ENCODE peak calls at places on chromosomes 11 and 22, in seven cellular contexts. W, T, I, G, E, N and K are unnamed samples.

GRCh38 chr11:99069831-99070444 is 49.2 kb downstream of the CNTN5 start:
- DNase-seq in W (peak), T (peak), I (no peak), G (no peak), E (no peak), N (no peak), K (no peak)

GRCh38 chr22:46789992-46790391 is 27.5 kb downstream of the TBC1D22A start:
- DNase-seq in W (no peak), T (no peak), I (no peak), G (no peak), E (no peak), N (no peak), K (no peak)

GRCh38 chr11:27213232-27213660 is 149.8 kb downstream of the CCDC34 start:
- DNase-seq in W (peak), T (peak), I (no peak), G (peak), E (no peak), N (no peak), K (peak)

GRCh38 chr11:124863137-124863825 is 2.0 kb upstream of the ROBO3 start:
- DNase-seq in W (peak), T (no peak), I (no peak), G (peak), E (no peak), N (no peak), K (peak)

GRCh38 chr11:35649984-35650383 is 12.6 kb upstream of the TRIM44 start:
- DNase-seq in W (peak), T (peak), I (no peak), G (peak), E (no peak), N (no peak), K (peak)

GRCh38 chr11:75471134-75471943 is 38.3 kb upstream of the KLHL35 start:
- DNase-seq in W (no peak), T (no peak), I (no peak), G (no peak), E (no peak), N (no peak), K (no peak)

GRCh38 chr11:60992842-60993409 is 21.4 kb downstream of the CD6 start:
- DNase-seq in W (no peak), T (no peak), I (no peak), G (no peak), E (no peak), N (no peak), K (no peak)

GRCh38 chr22:42564699-42565098 is 10.9 kb downstream of the SERHL2 start:
- DNase-seq in W (no peak), T (no peak), I (no peak), G (no peak), E (no peak), N (no peak), K (no peak)

GRCh38 chr11:38867338-38867737 is 2269.3 kb upstream of the RAG2 start:
- DNase-seq in W (no peak), T (no peak), I (no peak), G (no peak), E (no peak), N (no peak), K (no peak)

GRCh38 chr11:124875943-124876817 is 10.9 kb downstream of the ROBO3 start:
- DNase-seq in W (peak), T (peak), I (peak), G (peak), E (peak), N (peak), K (peak)

GRCh38 chr11:77104727-77105126 is 2.1 kb downstream of the OMP start:
- DNase-seq in W (no peak), T (no peak), I (no peak), G (no peak), E (no peak), N (no peak), K (peak)

GRCh38 chr22:45580703-45581381 is 78.2 kb downstream of the FBLN1 start:
- DNase-seq in W (no peak), T (no peak), I (no peak), G (no peak), E (no peak), N (no peak), K (no peak)

GRCh38 chr11:68840661-68841653 is 759 bp downstream of the CPT1A start:
- DNase-seq in W (peak), T (no peak), I (peak), G (peak), E (no peak), N (peak), K (peak)

GRCh38 chr11:125999234-125999880 is 53.5 kb downstream of the VSIG10L2 start:
- DNase-seq in W (no peak), T (no peak), I (no peak), G (peak), E (no peak), N (peak), K (peak)

GRCh38 chr11:2885676-2886081 is at the start of gene CDKN1C:
- DNase-seq in W (peak), T (no peak), I (peak), G (peak), E (peak), N (peak), K (peak)

GRCh38 chr11:59573216-59573615 is 42.4 kb downstream of the OSBP start:
- DNase-seq in W (peak), T (peak), I (no peak), G (peak), E (no peak), N (no peak), K (peak)

GRCh38 chr11:112113539-112114457 is 27.1 kb downstream of the SDHD start:
- DNase-seq in W (peak), T (peak), I (no peak), G (peak), E (no peak), N (no peak), K (peak)

GRCh38 chr11:24286238-24286637 is 210.6 kb upstream of the LUZP2 start:
- DNase-seq in W (no peak), T (no peak), I (no peak), G (no peak), E (no peak), N (no peak), K (no peak)

GRCh38 chr11:5689551-5689983 is at the start of gene TRIM22:
- DNase-seq in W (no peak), T (peak), I (peak), G (peak), E (peak), N (peak), K (peak)

GRCh38 chr11:62604460-62605130 is 2.9 kb upstream of the MTA2 start:
- DNase-seq in W (no peak), T (no peak), I (no peak), G (no peak), E (no peak), N (no peak), K (no peak)

GRCh38 chr22:49106136-49106930 is 721.3 kb downstream of the BRD1 start:
- DNase-seq in W (no peak), T (no peak), I (no peak), G (no peak), E (no peak), N (no peak), K (no peak)

GRCh38 chr11:32309541-32310217 is 125.7 kb downstream of the WT1 start:
- DNase-seq in W (peak), T (peak), I (no peak), G (no peak), E (no peak), N (no peak), K (peak)
- H3K4me3 ChIP-seq in W (no peak), T (no peak), I (no peak), G (no peak), E (no peak), N (no peak), K (no peak)

DNA sequence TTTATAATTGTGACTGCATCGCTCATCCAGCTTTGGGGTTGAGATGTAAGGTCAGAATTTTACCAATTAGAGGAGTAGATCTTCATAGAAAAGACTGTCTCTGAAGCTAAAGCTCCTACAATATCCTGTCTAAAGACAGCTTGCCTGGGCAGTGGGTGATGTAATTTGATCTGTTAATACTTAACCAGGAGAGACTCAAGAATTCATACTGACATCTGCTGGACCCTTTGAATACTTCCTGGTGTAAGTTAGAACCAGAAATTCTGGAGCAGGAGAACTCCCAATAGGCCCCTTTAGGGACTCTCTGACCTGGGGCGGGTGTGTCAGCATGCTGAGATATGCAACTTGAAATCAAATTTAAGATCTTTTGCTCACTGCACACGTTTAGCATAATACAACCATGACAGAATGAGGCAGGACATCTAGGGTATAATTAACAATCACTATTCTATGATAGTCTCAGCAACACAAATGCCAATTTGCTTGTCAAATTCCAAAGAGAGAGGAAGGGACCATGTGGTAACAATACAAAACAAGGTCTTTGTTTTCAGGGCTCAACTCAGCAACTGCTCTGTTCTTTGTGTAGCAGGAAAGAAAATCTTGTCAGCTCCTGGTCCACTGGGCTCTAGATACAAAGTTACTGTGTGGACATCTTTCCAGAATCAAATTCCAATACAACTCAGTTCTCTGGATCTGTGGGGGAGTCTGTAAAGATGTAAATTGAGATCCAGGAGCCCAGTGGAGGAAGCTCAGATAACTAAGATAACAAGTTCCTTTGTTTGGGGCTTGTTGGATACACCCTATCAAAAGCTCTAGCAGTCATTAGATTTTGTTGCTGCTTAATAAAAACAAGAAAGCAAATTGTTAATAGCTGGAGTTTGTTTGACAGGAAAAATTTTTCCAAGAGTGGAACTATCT is 144.0 kb downstream of the INSC start:
- DNase-seq in W (peak), T (peak), I (no peak), G (peak), E (no peak), N (no peak), K (peak)
- TF ChIP-seq CTCF in W (peak), T (no peak), I (no peak), G (peak), E (no peak), N (no peak), K (peak)

GRCh38 chr22:20654343-20655208 is 119.3 kb upstream of the SERPIND1 start:
- DNase-seq in W (no peak), T (no peak), I (no peak), G (no peak), E (no peak), N (no peak), K (no peak)

GRCh38 chr22:20652582-20652981 is 121.3 kb upstream of the SERPIND1 start:
- DNase-seq in W (no peak), T (no peak), I (no peak), G (no peak), E (no peak), N (no peak), K (no peak)

GRCh38 chr22:20653012-20653794 is 120.7 kb upstream of the SERPIND1 start:
- DNase-seq in W (no peak), T (no peak), I (no peak), G (no peak), E (no peak), N (no peak), K (no peak)

GRCh38 chr22:20652130-20652529 is 121.8 kb upstream of the SERPIND1 start:
- DNase-seq in W (no peak), T (no peak), I (no peak), G (no peak), E (no peak), N (no peak), K (no peak)

GRCh38 chr22:20653795-20654342 is 120.0 kb upstream of the SERPIND1 start:
- DNase-seq in W (no peak), T (no peak), I (no peak), G (no peak), E (no peak), N (no peak), K (no peak)
- H3K4me3 ChIP-seq in W (no peak), T (no peak), I (no peak), G (no peak), E (no peak), N (no peak), K (no peak)

GRCh38 chr11:72426758-72427157 is 7.6 kb downstream of the CLPB start:
- DNase-seq in W (no peak), T (no peak), I (no peak), G (no peak), E (no peak), N (no peak), K (no peak)

GRCh38 chr11:72422414-72422813 is 11.9 kb downstream of the CLPB start:
- DNase-seq in W (no peak), T (no peak), I (no peak), G (no peak), E (no peak), N (no peak), K (peak)

GRCh38 chr11:72423840-72424239 is 10.5 kb downstream of the CLPB start:
- DNase-seq in W (no peak), T (no peak), I (no peak), G (no peak), E (no peak), N (no peak), K (no peak)

GRCh38 chr11:72426054-72426757 is 8.1 kb downstream of the CLPB start:
- DNase-seq in W (no peak), T (no peak), I (no peak), G (no peak), E (no peak), N (no peak), K (no peak)

DNA sequence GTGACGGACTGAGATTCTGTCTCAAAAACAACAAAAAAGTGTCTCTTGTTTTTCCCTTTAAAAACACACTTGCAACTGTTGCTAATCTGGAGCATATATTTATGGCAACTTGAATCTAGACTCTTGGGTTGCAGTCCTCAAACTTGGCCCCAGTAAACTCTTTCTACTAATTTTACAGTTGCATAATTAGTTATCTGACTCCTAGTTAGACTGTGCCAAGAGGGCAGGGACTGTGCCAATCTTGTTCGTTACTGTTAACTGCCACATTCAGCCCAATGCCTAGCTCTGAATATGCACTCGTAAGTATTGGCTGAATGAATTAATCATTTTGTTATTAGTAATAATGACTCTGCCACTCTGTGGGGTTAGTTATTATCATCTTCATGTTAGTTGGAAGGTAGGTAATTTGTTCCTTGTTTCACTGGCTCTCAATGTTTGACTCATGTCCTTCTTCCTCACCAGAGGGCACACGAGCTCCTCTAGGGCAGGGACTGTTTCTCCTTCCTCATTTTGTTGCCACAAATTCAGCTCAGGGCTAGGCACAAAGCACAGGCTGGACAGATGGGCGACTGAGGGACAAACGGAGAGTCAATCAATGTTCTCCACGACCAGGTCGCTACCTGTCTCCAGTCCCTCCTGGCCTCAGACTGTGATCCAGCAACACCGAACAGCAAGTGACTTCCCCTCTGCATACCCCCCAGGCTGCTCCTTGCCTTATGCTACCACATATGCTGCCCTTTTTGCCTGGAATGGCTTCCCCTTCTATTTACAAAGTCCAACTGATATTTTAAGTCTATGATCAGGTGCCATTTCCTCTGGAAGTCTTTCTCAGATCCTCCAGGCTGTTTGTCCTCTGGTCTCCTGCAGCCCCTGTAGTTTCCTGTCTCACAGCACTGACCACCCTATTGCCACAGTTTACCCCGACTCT is 9.0 kb downstream of the CLPB start:
- DNase-seq in W (no peak), T (no peak), I (no peak), G (no peak), E (no peak), N (no peak), K (no peak)
- TF ChIP-seq CTCF in W (no peak), T (no peak), I (no peak), G (no peak), E (no peak), N (no peak), K (no peak)

DNA sequence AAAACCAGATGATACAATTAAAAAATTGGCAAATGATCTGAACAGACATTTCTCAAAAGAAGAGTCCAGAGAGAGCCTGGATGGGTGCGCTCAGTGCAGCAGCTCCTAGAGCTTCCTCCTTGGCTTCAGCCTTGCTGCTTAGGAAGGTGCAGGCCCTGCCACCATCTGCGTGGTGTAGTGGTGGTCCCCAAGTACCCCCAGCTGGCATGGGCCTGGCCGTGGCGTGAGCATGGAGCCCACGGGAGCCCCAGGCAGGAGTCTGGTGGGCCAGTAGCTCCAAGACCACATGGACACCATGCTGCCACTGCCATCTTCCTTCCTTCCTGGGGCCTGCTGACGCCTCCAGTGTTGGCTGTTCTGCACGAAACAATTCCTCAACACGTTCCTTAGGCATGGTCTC is 20.5 kb downstream of the THY1 start:
- DNase-seq in W (no peak), T (no peak), I (no peak), G (no peak), E (no peak), N (no peak), K (no peak)
- H3K4me3 ChIP-seq in W (no peak), T (no peak), I (no peak), G (no peak), E (no peak), N (no peak), K (no peak)